ENCODE peak calls at places on chromosomes 2 and 18, in five cellular contexts. One of them, this sample, is unnamed.

GRCh38 chr2:170446078-170446477 is 268.1 kb downstream of the MYO3B start:
- DNase-seq in endothelial cell of umbilical vein: no peak
- DNase-seq in progenitor cell of endocrine pancreas: no peak
- DNase-seq in B cell: no peak
- DNase-seq in tibial artery: no peak
- DNase-seq in this sample: no peak

GRCh38 chr18:34023471-34023870 is 201.2 kb downstream of the NOL4 start:
- DNase-seq in endothelial cell of umbilical vein: no peak
- DNase-seq in progenitor cell of endocrine pancreas: no peak
- DNase-seq in B cell: no peak
- DNase-seq in tibial artery: no peak
- DNase-seq in this sample: no peak

GRCh38 chr18:79809482-79810192 is 11.9 kb downstream of the KCNG2 start:
- DNase-seq in endothelial cell of umbilical vein: no peak
- DNase-seq in progenitor cell of endocrine pancreas: no peak
- DNase-seq in B cell: no peak
- DNase-seq in tibial artery: no peak
- DNase-seq in this sample: no peak

GRCh38 chr2:215745316-215745715 is 268.0 kb downstream of the MREG start:
- DNase-seq in endothelial cell of umbilical vein: no peak
- DNase-seq in progenitor cell of endocrine pancreas: no peak
- DNase-seq in B cell: no peak
- DNase-seq in tibial artery: no peak
- DNase-seq in this sample: no peak

GRCh38 chr2:119338826-119339561 is 27.6 kb downstream of the C2orf76 start:
- DNase-seq in endothelial cell of umbilical vein: no peak
- DNase-seq in progenitor cell of endocrine pancreas: no peak
- DNase-seq in B cell: peak
- DNase-seq in tibial artery: peak
- DNase-seq in this sample: peak

GRCh38 chr2:129754431-129754830 is 225.0 kb upstream of the RAB6C start:
- DNase-seq in endothelial cell of umbilical vein: no peak
- DNase-seq in progenitor cell of endocrine pancreas: no peak
- DNase-seq in B cell: no peak
- DNase-seq in tibial artery: no peak
- DNase-seq in this sample: no peak

GRCh38 chr18:22813648-22814328 is 119.3 kb upstream of the RBBP8 start:
- DNase-seq in endothelial cell of umbilical vein: peak
- DNase-seq in progenitor cell of endocrine pancreas: no peak
- DNase-seq in B cell: peak
- DNase-seq in tibial artery: no peak
- DNase-seq in this sample: no peak

GRCh38 chr2:60867007-60867406 is 14.4 kb upstream of the REL start:
- DNase-seq in endothelial cell of umbilical vein: no peak
- DNase-seq in progenitor cell of endocrine pancreas: no peak
- DNase-seq in B cell: no peak
- DNase-seq in tibial artery: no peak
- DNase-seq in this sample: no peak

GRCh38 chr2:172962824-172963223 is 112.8 kb upstream of the MAP3K20 start:
- DNase-seq in endothelial cell of umbilical vein: peak
- DNase-seq in progenitor cell of endocrine pancreas: no peak
- DNase-seq in B cell: no peak
- DNase-seq in tibial artery: no peak
- DNase-seq in this sample: no peak

GRCh38 chr2:224958466-224958857 is 83.8 kb downstream of the DOCK10 start:
- DNase-seq in endothelial cell of umbilical vein: no peak
- DNase-seq in progenitor cell of endocrine pancreas: no peak
- DNase-seq in B cell: no peak
- DNase-seq in tibial artery: no peak
- DNase-seq in this sample: no peak

GRCh38 chr2:233147136-233147828 is 87.1 kb downstream of the INPP5D start:
- DNase-seq in endothelial cell of umbilical vein: no peak
- DNase-seq in progenitor cell of endocrine pancreas: no peak
- DNase-seq in B cell: no peak
- DNase-seq in tibial artery: no peak
- DNase-seq in this sample: no peak

GRCh38 chr2:83168377-83168776 is 1290.7 kb downstream of the SUCLG1 start:
- DNase-seq in endothelial cell of umbilical vein: peak
- DNase-seq in progenitor cell of endocrine pancreas: no peak
- DNase-seq in B cell: no peak
- DNase-seq in tibial artery: no peak
- DNase-seq in this sample: no peak

GRCh38 chr18:24381126-24381525 is 16.5 kb downstream of the OSBPL1A start:
- DNase-seq in endothelial cell of umbilical vein: peak
- DNase-seq in progenitor cell of endocrine pancreas: no peak
- DNase-seq in B cell: no peak
- DNase-seq in tibial artery: no peak
- DNase-seq in this sample: no peak

GRCh38 chr2:65128297-65129190 is 1.4 kb downstream of the RAB1A start:
- DNase-seq in endothelial cell of umbilical vein: peak
- DNase-seq in progenitor cell of endocrine pancreas: no peak
- DNase-seq in B cell: no peak
- DNase-seq in tibial artery: peak
- DNase-seq in this sample: no peak

GRCh38 chr2:117941693-117942092 is 72.2 kb downstream of the CCDC93 start:
- DNase-seq in endothelial cell of umbilical vein: no peak
- DNase-seq in progenitor cell of endocrine pancreas: no peak
- DNase-seq in B cell: no peak
- DNase-seq in tibial artery: no peak
- DNase-seq in this sample: no peak

GRCh38 chr2:33153008-33153407 is 206.3 kb downstream of the LTBP1 start:
- DNase-seq in endothelial cell of umbilical vein: no peak
- DNase-seq in progenitor cell of endocrine pancreas: no peak
- DNase-seq in B cell: no peak
- DNase-seq in tibial artery: no peak
- DNase-seq in this sample: no peak

GRCh38 chr18:40932862-40933261 is 1022.2 kb upstream of the PIK3C3 start:
- DNase-seq in endothelial cell of umbilical vein: no peak
- DNase-seq in progenitor cell of endocrine pancreas: no peak
- DNase-seq in B cell: no peak
- DNase-seq in tibial artery: no peak
- DNase-seq in this sample: no peak

GRCh38 chr18:40937386-40937785 is 1017.6 kb upstream of the PIK3C3 start:
- DNase-seq in endothelial cell of umbilical vein: no peak
- DNase-seq in progenitor cell of endocrine pancreas: no peak
- DNase-seq in B cell: no peak
- DNase-seq in tibial artery: no peak
- DNase-seq in this sample: no peak

GRCh38 chr18:40939636-40940035 is 1015.4 kb upstream of the PIK3C3 start:
- DNase-seq in endothelial cell of umbilical vein: no peak
- DNase-seq in progenitor cell of endocrine pancreas: no peak
- DNase-seq in B cell: no peak
- DNase-seq in tibial artery: no peak
- DNase-seq in this sample: no peak

GRCh38 chr18:40938615-40939014 is 1016.4 kb upstream of the PIK3C3 start:
- DNase-seq in endothelial cell of umbilical vein: no peak
- DNase-seq in progenitor cell of endocrine pancreas: no peak
- DNase-seq in B cell: no peak
- DNase-seq in tibial artery: no peak
- DNase-seq in this sample: no peak

DNA sequence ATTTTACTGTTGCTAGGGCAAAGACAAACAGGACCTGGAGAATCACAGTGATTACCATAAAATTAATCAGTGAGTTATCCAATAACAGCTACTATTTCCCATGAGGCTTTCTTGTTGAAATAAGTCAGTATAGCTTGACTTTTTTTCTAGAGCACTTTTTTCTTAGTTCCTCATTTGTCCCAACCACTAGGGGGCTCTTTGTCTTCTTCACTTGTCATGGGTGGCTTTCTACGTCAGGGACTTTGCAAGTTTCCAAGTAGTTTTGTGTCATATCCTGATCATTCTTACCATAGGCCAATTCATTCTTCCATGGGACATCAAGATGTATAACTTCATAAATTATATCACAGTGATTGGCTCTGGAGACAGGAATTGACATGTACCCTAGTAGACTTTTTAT is 1019.6 kb upstream of the PIK3C3 start:
- DNase-seq in endothelial cell of umbilical vein: peak
- DNase-seq in progenitor cell of endocrine pancreas: no peak
- DNase-seq in B cell: no peak
- DNase-seq in tibial artery: no peak
- DNase-seq in this sample: no peak
- TF ChIP-seq CTCF in endothelial cell of umbilical vein: peak
- TF ChIP-seq CTCF in progenitor cell of endocrine pancreas: peak
- TF ChIP-seq CTCF in B cell: no peak
- TF ChIP-seq CTCF in tibial artery: no peak
- TF ChIP-seq CTCF in this sample: no peak

DNA sequence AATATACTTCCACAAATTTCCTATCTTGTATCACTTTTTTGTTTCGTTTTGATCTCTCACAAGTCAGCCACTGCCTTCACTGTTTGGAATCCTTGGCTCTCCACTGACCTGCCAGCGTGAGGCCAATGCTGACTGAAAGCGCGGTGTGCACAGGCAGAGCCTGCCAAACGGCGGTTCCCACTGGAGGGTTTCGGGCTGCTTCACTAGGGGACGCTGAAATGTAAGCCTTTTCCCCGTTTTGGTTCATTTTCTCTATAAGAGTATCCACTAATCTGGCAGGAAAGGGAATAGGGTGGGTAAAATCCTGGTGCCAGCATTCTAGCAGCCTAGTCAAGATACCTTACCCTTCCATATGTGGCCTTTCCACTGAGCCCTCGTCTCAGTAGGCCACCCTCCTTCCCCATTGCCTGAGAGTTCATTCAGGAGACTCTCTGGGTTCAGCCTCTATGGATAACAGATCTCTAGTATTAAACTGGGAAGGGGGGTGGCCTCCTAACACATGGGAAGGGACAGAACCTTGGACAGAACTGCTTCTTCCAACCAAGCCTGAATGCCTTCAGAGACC is 91.5 kb downstream of the DYM start:
- DNase-seq in endothelial cell of umbilical vein: no peak
- DNase-seq in progenitor cell of endocrine pancreas: no peak
- DNase-seq in B cell: no peak
- DNase-seq in tibial artery: no peak
- DNase-seq in this sample: no peak
- TF ChIP-seq CTCF in endothelial cell of umbilical vein: no peak
- TF ChIP-seq CTCF in progenitor cell of endocrine pancreas: no peak
- TF ChIP-seq CTCF in B cell: no peak
- TF ChIP-seq CTCF in tibial artery: no peak
- TF ChIP-seq CTCF in this sample: no peak

DNA sequence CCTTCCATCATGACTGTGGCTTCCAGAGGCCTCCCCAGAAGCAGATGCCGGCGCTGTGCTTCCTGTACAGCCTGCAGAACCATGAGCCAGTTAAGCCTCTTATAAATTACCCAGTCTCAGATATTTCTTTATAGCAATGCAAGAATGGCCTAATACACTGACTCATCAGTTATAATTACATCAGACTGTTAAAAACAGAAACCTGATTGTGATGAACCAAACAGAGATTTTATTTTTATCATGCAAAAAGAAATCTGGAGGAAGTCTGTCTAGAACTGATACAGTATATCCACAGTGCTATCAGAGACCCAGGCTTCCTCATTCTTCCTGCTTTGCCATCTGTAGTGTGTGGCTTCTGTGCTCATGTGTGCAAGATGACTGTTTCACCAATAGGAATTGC is 93.4 kb upstream of the MEX3C start:
- DNase-seq in endothelial cell of umbilical vein: no peak
- DNase-seq in progenitor cell of endocrine pancreas: no peak
- DNase-seq in B cell: no peak
- DNase-seq in tibial artery: no peak
- DNase-seq in this sample: no peak
- TF ChIP-seq CTCF in endothelial cell of umbilical vein: no peak
- TF ChIP-seq CTCF in progenitor cell of endocrine pancreas: no peak
- TF ChIP-seq CTCF in B cell: no peak
- TF ChIP-seq CTCF in tibial artery: no peak
- TF ChIP-seq CTCF in this sample: no peak

GRCh38 chr18:832085-832681 is 20.1 kb upstream of the YES1 start:
- DNase-seq in endothelial cell of umbilical vein: no peak
- DNase-seq in progenitor cell of endocrine pancreas: no peak
- DNase-seq in B cell: no peak
- DNase-seq in tibial artery: no peak
- DNase-seq in this sample: peak
- TF ChIP-seq CTCF in endothelial cell of umbilical vein: peak
- TF ChIP-seq CTCF in progenitor cell of endocrine pancreas: no peak
- TF ChIP-seq CTCF in B cell: no peak
- TF ChIP-seq CTCF in tibial artery: no peak
- TF ChIP-seq CTCF in this sample: no peak

GRCh38 chr18:66124394-66124793 is 373.6 kb downstream of the CDH7 start:
- DNase-seq in endothelial cell of umbilical vein: no peak
- DNase-seq in progenitor cell of endocrine pancreas: no peak
- DNase-seq in B cell: no peak
- DNase-seq in tibial artery: no peak
- DNase-seq in this sample: no peak
- TF ChIP-seq CTCF in endothelial cell of umbilical vein: no peak
- TF ChIP-seq CTCF in progenitor cell of endocrine pancreas: peak
- TF ChIP-seq CTCF in B cell: no peak
- TF ChIP-seq CTCF in tibial artery: no peak
- TF ChIP-seq CTCF in this sample: no peak